ENCODE peak calls at places on chromosomes 12 and 14, in six cellular contexts. H is fibroblast of the aortic adventitia, A is left cardiac atrium, Z is KG1, R is hippocampal formation, C is NCI-H2029 treated with DMSO at 0.1 percent for 48 hours. Y is an unnamed sample.

GRCh38 chr12:96427269-96427729 is 27.1 kb upstream of the CDK17 start:
- DNase-seq in A (peak; percentile 75), R (no peak), Z (no peak), H (peak; percentile 100), C (no peak), Y (peak; percentile 100)

GRCh38 chr12:51689972-51690371 is 98.9 kb downstream of the SCN8A start:
- DNase-seq in C (no peak), H (no peak), R (no peak), Z (no peak), A (no peak), Y (no peak)

GRCh38 chr14:87001333-87001732 is 991.6 kb downstream of the GALC start:
- DNase-seq in A (no peak), Z (no peak), C (no peak), R (no peak), H (no peak), Y (no peak)

GRCh38 chr12:2958432-2959193 is 584 bp upstream of the TEAD4 start:
- DNase-seq in C (peak; percentile 60), R (no peak), A (peak; percentile 81), Z (no peak), H (peak; percentile 60), Y (peak; percentile 67)

GRCh38 chr14:41297961-41298690 is 308.6 kb upstream of the LRFN5 start:
- DNase-seq in R (no peak), C (no peak), Z (no peak), A (no peak), H (peak; percentile 0), Y (no peak)

GRCh38 chr14:79144891-79145290 is 974.7 kb downstream of the NRXN3 start:
- DNase-seq in C (no peak), Z (no peak), H (no peak), A (no peak), R (no peak), Y (peak; percentile 36)

GRCh38 chr14:86790408-86791364 is 1202.3 kb downstream of the GALC start:
- DNase-seq in H (no peak), C (no peak), Z (no peak), R (no peak), A (no peak), Y (no peak)

GRCh38 chr14:95303552-95303951 is 16.2 kb downstream of the CLMN start:
- DNase-seq in H (no peak), R (peak; percentile 49), A (no peak), Z (no peak), C (no peak), Y (no peak)

GRCh38 chr14:90053044-90053443 is 8.8 kb upstream of the KCNK13 start:
- DNase-seq in H (peak; percentile 16), Z (no peak), C (no peak), R (no peak), A (no peak), Y (peak; percentile 58)

GRCh38 chr14:70663707-70664179 is 22.0 kb downstream of the TTC9 start:
- DNase-seq in H (peak; percentile 32), C (no peak), A (peak; percentile 52), Z (no peak), R (no peak), Y (peak; percentile 18)

GRCh38 chr14:21526672-21527319 is 650 bp upstream of the SALL2 start:
- DNase-seq in R (no peak), H (no peak), A (no peak), Z (no peak), C (no peak), Y (no peak)

GRCh38 chr12:51009038-51009437 is 17.1 kb downstream of the SLC11A2 start:
- DNase-seq in H (no peak), A (peak; percentile 66), Z (peak; percentile 42), R (peak; percentile 82), C (no peak), Y (no peak)

GRCh38 chr14:105387530-105387922 is 10.8 kb upstream of the TEX22 start:
- DNase-seq in Z (no peak), R (no peak), H (no peak), C (no peak), A (peak; percentile 21), Y (no peak)

GRCh38 chr12:56833780-56834179 is 70.7 kb downstream of the HSD17B6 start:
- DNase-seq in A (no peak), H (no peak), Z (no peak), R (no peak), C (no peak), Y (no peak)

GRCh38 chr14:82094819-82095218 is 561.2 kb upstream of the SEL1L start:
- DNase-seq in Z (no peak), R (no peak), H (no peak), C (no peak), A (no peak), Y (no peak)

GRCh38 chr12:1932264-1932777 is 13.9 kb upstream of the CACNA2D4 start:
- DNase-seq in Z (no peak), A (peak; percentile 66), C (no peak), R (peak; percentile 54), H (peak; percentile 75), Y (peak; percentile 73)

GRCh38 chr12:106245767-106246166 is 2.1 kb downstream of the CKAP4 start:
- DNase-seq in Z (no peak), C (no peak), H (peak; percentile 86), R (no peak), A (peak; percentile 65), Y (peak; percentile 86)

GRCh38 chr12:39467432-39467870 is 24.5 kb upstream of the KIF21A start:
- DNase-seq in A (no peak), C (no peak), Z (no peak), H (peak; percentile 50), R (no peak), Y (peak; percentile 24)

GRCh38 chr14:31592122-31592521 is 30.9 kb downstream of the NUBPL start:
- DNase-seq in Z (no peak), C (no peak), A (no peak), R (no peak), H (no peak), Y (no peak)

GRCh38 chr12:100199347-100200136 is 1.1 kb upstream of the ACTR6 start:
- DNase-seq in A (peak; percentile 69), Z (peak; percentile 6), C (peak; percentile 76), R (no peak), H (peak; percentile 11), Y (peak; percentile 2)

GRCh38 chr12:106090586-106091411 is 48.0 kb downstream of the NUAK1 start:
- DNase-seq in Z (no peak), C (no peak), H (peak; percentile 89), A (peak; percentile 70), R (no peak), Y (peak; percentile 81)

GRCh38 chr12:40587416-40587815 is 104.8 kb upstream of the CNTN1 start:
- DNase-seq in R (no peak), A (no peak), H (no peak), C (no peak), Z (no peak), Y (no peak)

GRCh38 chr14:69314327-69314726 is 54.4 kb downstream of the GALNT16 start:
- DNase-seq in A (no peak), R (no peak), C (no peak), Z (no peak), H (no peak), Y (no peak)

GRCh38 chr12:92989715-92990484 is 60.8 kb upstream of the EEA1 start:
- DNase-seq in R (no peak), H (no peak), A (no peak), C (no peak), Z (no peak), Y (no peak)

GRCh38 chr14:68895304-68895703 is 83.8 kb downstream of the ACTN1 start:
- DNase-seq in Z (no peak), H (no peak), R (no peak), C (no peak), A (no peak), Y (no peak)

GRCh38 chr14:103740991-103741689 is 25.5 kb downstream of the ZFYVE21 start:
- DNase-seq in C (no peak), Z (no peak), R (no peak), H (no peak), A (no peak), Y (peak; percentile 44)

GRCh38 chr12:110689601-110690430 is 901 bp upstream of the HVCN1 start:
- DNase-seq in C (no peak), Z (no peak), H (peak; percentile 7), R (no peak), A (peak; percentile 52), Y (peak; percentile 14)

GRCh38 chr14:80356413-80356812 is 145.1 kb upstream of the DIO2 start:
- DNase-seq in Z (no peak), A (no peak), H (peak; percentile 47), R (no peak), C (no peak), Y (peak; percentile 44)

GRCh38 chr14:58297412-58297761 is 968 bp upstream of the ARID4A start:
- DNase-seq in C (no peak), Z (no peak), A (no peak), R (peak; percentile 72), H (no peak), Y (no peak)

GRCh38 chr12:4178424-4179184 is 95.0 kb upstream of the CCND2 start:
- DNase-seq in A (no peak), C (no peak), Z (no peak), R (no peak), H (no peak), Y (no peak)